ENCODE peak calls at places on chromosome 15, in six cellular contexts. V is heart left ventricle, K is heart right ventricle, L is kidney, E is K562, D is glutamatergic neuron. M is an unnamed sample.

GRCh38 chr15:62506217-62506805 is 341.2 kb upstream of the C2CD4B start:
- DNase-seq in V (no peak), K (no peak), L (no peak), E (no peak), D (no peak), M (no peak)

GRCh38 chr15:38853608-38854007 is 289.0 kb upstream of the RASGRP1 start:
- DNase-seq in V (no peak), K (no peak), L (no peak), E (no peak), D (peak; percentile 45), M (no peak)

GRCh38 chr15:61584410-61584809 is 355.3 kb upstream of the RORA start:
- DNase-seq in V (no peak), K (no peak), L (no peak), E (no peak), D (no peak), M (no peak)

GRCh38 chr15:99668533-99669182 is 64.6 kb downstream of the LYSMD4 start:
- DNase-seq in V (no peak), K (no peak), L (no peak), E (no peak), D (no peak), M (no peak)

GRCh38 chr15:31267161-31268107 is 59.2 kb upstream of the KLF13 start:
- DNase-seq in V (peak; percentile 22), K (no peak), L (peak; percentile 48), E (no peak), D (no peak), M (peak; percentile 61)

GRCh38 chr15:57703387-57703786 is 3.1 kb upstream of the POLR2M start:
- DNase-seq in V (no peak), K (no peak), L (no peak), E (no peak), D (no peak), M (no peak)

GRCh38 chr15:101204744-101205535 is 46.9 kb downstream of the CHSY1 start:
- DNase-seq in V (no peak), K (no peak), L (no peak), E (no peak), D (no peak), M (no peak)

GRCh38 chr15:66625974-66626373 is 60.2 kb upstream of the LCTL start:
- DNase-seq in V (no peak), K (no peak), L (no peak), E (no peak), D (no peak), M (no peak)

GRCh38 chr15:74793135-74794028 is 11.5 kb downstream of the CSK start:
- DNase-seq in V (no peak), K (no peak), L (no peak), E (peak; percentile 45), D (no peak), M (no peak)

GRCh38 chr15:49044002-49044401 is 2.2 kb downstream of the SECISBP2L start:
- DNase-seq in V (no peak), K (no peak), L (no peak), E (no peak), D (no peak), M (no peak)

GRCh38 chr15:49047456-49047855 is 1.2 kb upstream of the SECISBP2L start:
- DNase-seq in V (no peak), K (no peak), L (no peak), E (no peak), D (no peak), M (no peak)

GRCh38 chr15:49044761-49045571 is 1.3 kb downstream of the SECISBP2L start:
- DNase-seq in V (no peak), K (no peak), L (no peak), E (peak; percentile 7), D (no peak), M (no peak)

GRCh38 chr15:49045691-49046112 is 544 bp downstream of the SECISBP2L start:
- DNase-seq in V (no peak), K (no peak), L (no peak), E (no peak), D (peak; percentile 54), M (no peak)

DNA sequence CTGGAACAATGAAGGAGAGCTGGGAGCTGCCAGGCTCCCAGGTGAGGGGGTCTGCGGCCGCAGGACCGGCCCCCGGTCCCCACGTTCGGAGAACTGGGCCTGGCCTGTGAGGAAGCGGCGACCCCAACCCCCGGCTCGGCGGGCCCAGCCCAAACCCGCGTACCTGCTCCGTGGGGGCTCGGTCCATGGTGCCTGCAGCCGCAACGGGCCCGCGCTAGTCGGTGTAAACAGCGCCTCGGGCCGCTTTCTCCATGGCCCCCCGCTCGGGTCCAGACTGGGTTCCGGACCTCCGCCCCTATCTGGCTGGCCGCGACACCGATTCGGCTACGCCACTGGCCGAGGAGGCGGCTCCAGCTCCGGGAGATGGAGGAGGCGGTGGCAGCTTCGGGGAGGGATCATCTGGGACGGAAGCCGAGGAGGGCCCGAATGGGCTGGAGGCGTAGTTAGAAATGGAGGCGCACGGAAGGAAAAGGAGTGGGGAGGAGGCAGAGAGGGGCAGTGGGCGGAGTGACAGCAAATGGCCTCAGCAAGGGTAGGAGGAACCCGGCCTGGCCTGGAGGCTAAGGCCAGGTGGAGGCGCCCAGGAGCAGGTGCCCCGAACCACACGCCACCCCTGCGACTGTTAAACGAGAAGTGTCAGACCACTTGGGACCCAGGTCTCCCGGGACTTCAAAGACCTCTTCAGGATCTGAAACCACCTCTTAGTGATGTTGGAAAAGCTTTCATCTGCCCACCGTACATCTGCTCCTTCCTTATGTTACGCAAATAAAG is at the start of gene SECISBP2L:
- DNase-seq in V (peak; percentile 96), K (peak; percentile 93), L (peak; percentile 97), E (peak; percentile 91), D (peak; percentile 95), M (peak; percentile 96)
- TF ChIP-seq CTCF in V (peak; percentile 18), K (peak; percentile 56), L (peak; percentile 20), E (peak; percentile 68), D (no peak), M (peak; percentile 51)

GRCh38 chr15:68148039-68148438 is 57.1 kb downstream of the CALML4 start:
- DNase-seq in V (no peak), K (no peak), L (no peak), E (no peak), D (no peak), M (no peak)
- TF ChIP-seq CTCF in V (no peak), K (no peak), L (no peak), E (no peak), D (no peak), M (no peak)

DNA sequence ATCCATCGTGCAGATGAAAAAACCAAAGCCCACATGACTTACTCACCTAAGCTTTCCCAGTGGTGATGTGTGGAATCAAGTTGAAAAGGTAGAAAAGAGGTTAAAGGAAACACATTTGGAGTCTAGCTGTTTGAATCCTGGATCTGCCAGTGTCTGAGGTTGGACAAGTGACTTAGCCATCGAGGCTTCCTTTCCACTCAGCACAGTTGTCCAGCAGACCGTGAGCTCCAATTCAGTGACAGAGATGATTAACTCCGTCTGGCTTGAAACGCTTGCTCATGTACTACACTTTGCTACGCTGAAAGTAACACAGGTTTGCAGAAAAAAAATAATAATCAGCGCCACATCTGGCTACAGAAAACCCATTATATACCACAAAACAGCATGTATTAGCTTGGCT is 364.9 kb upstream of the MCTP2 start:
- DNase-seq in V (no peak), K (no peak), L (no peak), E (no peak), D (no peak), M (no peak)
- TF ChIP-seq CTCF in V (no peak), K (no peak), L (no peak), E (no peak), D (no peak), M (no peak)

GRCh38 chr15:98548172-98548971 is 100.0 kb upstream of the IGF1R start:
- DNase-seq in V (peak; percentile 81), K (peak; percentile 70), L (peak; percentile 91), E (no peak), D (peak; percentile 71), M (peak; percentile 84)
- TF ChIP-seq CTCF in V (no peak), K (peak; percentile 20), L (no peak), E (no peak), D (peak; percentile 13), M (peak; percentile 50)

DNA sequence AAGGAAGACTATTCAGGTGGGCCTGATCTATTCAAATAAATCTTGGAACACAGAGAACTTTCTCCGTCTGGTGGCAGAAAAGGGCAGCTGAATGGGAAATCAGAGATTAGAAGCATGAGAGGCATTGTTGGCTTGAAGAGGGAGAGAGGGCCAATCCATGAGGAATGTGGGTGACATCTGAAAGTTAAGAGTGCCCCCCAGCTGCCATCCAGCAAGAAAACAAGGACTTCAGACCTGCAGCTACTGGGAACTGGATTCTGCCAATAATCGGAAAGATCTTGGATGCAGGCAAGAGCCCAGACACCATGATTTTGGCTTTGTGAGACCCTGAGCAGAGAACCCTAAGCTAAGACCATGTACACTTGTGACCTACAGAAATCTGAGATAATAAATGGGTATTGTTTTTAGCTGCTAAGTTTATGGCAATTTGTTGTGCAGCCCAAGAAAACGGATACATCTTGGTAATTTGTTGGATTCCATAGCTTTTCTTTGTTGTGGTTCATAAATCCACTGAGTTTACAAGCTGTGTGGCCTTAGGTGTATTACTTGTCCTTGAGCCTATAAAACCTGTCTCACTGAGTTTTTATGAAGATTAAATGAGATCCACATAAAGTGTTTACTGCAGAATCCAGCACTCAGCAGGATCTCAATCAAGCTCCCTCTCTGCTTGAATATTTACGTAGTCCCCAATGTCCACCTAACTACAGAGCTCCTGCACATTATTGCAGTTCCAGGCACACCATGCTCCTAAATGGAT is 82.1 kb upstream of the PRTG start:
- DNase-seq in V (no peak), K (no peak), L (no peak), E (no peak), D (no peak), M (no peak)
- TF ChIP-seq CTCF in V (no peak), K (no peak), L (no peak), E (no peak), D (no peak), M (peak; percentile 18)

GRCh38 chr15:63531586-63531985 is 27.2 kb downstream of the USP3 start:
- DNase-seq in V (no peak), K (no peak), L (no peak), E (peak; percentile 45), D (no peak), M (no peak)
- TF ChIP-seq CTCF in V (no peak), K (no peak), L (no peak), E (peak; percentile 51), D (no peak), M (peak; percentile 28)